ENCODE peak calls at places on chromosomes 5 and 9, in eight cellular contexts. A, F, Y, E, P, Z, B and W are unnamed samples.

GRCh38 chr5:103098993-103099392 is 20.9 kb downstream of the GIN1 start:
- DNase-seq in A (no peak), F (no peak), Y (peak; percentile 2), E (no peak), P (no peak), Z (no peak), B (no peak), W (no peak)

GRCh38 chr5:167248262-167248661 is 1043.2 kb upstream of the WWC1 start:
- DNase-seq in A (no peak), F (no peak), Y (peak; percentile 30), E (no peak), P (no peak), Z (no peak), B (no peak), W (no peak)

GRCh38 chr5:175741556-175741955 is 83.7 kb downstream of the HRH2 start:
- DNase-seq in A (no peak), F (no peak), Y (no peak), E (no peak), P (no peak), Z (no peak), B (no peak), W (no peak)

GRCh38 chr9:130140701-130141100 is 31.5 kb upstream of the NCS1 start:
- DNase-seq in A (no peak), F (no peak), Y (peak; percentile 42), E (no peak), P (no peak), Z (no peak), B (no peak), W (no peak)

GRCh38 chr9:10062629-10063395 is 550.0 kb downstream of the PTPRD start:
- DNase-seq in A (no peak), F (no peak), Y (peak; percentile 90), E (no peak), P (no peak), Z (no peak), B (no peak), W (peak; percentile 3)

GRCh38 chr5:74413403-74414060 is 227.0 kb downstream of the ENC1 start:
- DNase-seq in A (no peak), F (no peak), Y (no peak), E (no peak), P (no peak), Z (no peak), B (no peak), W (no peak)

GRCh38 chr5:77326986-77327734 is 116.7 kb downstream of the PDE8B start:
- DNase-seq in A (no peak), F (no peak), Y (no peak), E (no peak), P (no peak), Z (no peak), B (no peak), W (no peak)

GRCh38 chr5:157108961-157109360 is at the start of gene HAVCR2:
- DNase-seq in A (no peak), F (no peak), Y (no peak), E (no peak), P (no peak), Z (no peak), B (no peak), W (no peak)

GRCh38 chr5:182126-182525 is 9.2 kb upstream of the LRRC14B start:
- DNase-seq in A (no peak), F (no peak), Y (no peak), E (no peak), P (no peak), Z (no peak), B (no peak), W (no peak)

GRCh38 chr9:75491533-75491932 is 398.9 kb upstream of the PCSK5 start:
- DNase-seq in A (no peak), F (no peak), Y (no peak), E (no peak), P (no peak), Z (no peak), B (no peak), W (no peak)

GRCh38 chr9:35729101-35729500 is 2.9 kb downstream of the TLN1 start:
- DNase-seq in A (no peak), F (no peak), Y (no peak), E (no peak), P (no peak), Z (no peak), B (no peak), W (no peak)

GRCh38 chr9:109441296-109441695 is 56.8 kb downstream of the PTPN3 start:
- DNase-seq in A (peak; percentile 22), F (no peak), Y (no peak), E (no peak), P (no peak), Z (no peak), B (no peak), W (no peak)

GRCh38 chr5:38468202-38468656 is 88.2 kb downstream of the LIFR start:
- DNase-seq in A (peak; percentile 89), F (no peak), Y (peak; percentile 96), E (no peak), P (no peak), Z (peak; percentile 36), B (peak; percentile 16), W (peak; percentile 86)

GRCh38 chr5:34486160-34486765 is 169.9 kb upstream of the RAI14 start:
- DNase-seq in A (peak; percentile 68), F (peak; percentile 67), Y (peak; percentile 79), E (peak; percentile 60), P (peak; percentile 90), Z (peak; percentile 80), B (peak; percentile 69), W (peak; percentile 83)

GRCh38 chr9:4762889-4763521 is 22.0 kb upstream of the AK3 start:
- DNase-seq in A (peak; percentile 11), F (no peak), Y (peak; percentile 38), E (no peak), P (no peak), Z (no peak), B (no peak), W (no peak)

GRCh38 chr9:135103001-135103446 is 15.6 kb downstream of the OLFM1 start:
- DNase-seq in A (no peak), F (no peak), Y (no peak), E (no peak), P (no peak), Z (no peak), B (no peak), W (no peak)

GRCh38 chr5:36769129-36769528 is 107.4 kb upstream of the NIPBL start:
- DNase-seq in A (no peak), F (no peak), Y (no peak), E (no peak), P (no peak), Z (no peak), B (no peak), W (no peak)

GRCh38 chr5:1649554-1649953 is 125.8 kb upstream of the LPCAT1 start:
- DNase-seq in A (no peak), F (no peak), Y (no peak), E (no peak), P (no peak), Z (no peak), B (no peak), W (no peak)

GRCh38 chr5:59089767-59090166 is 506.9 kb downstream of the RAB3C start:
- DNase-seq in A (no peak), F (no peak), Y (peak; percentile 77), E (no peak), P (no peak), Z (no peak), B (no peak), W (no peak)

GRCh38 chr9:110040788-110041187 is 167.2 kb downstream of the C9orf152 start:
- DNase-seq in A (no peak), F (no peak), Y (peak; percentile 93), E (no peak), P (no peak), Z (no peak), B (no peak), W (no peak)

GRCh38 chr5:73436535-73437125 is 11.9 kb downstream of the FOXD1 start:
- DNase-seq in A (no peak), F (no peak), Y (no peak), E (no peak), P (no peak), Z (no peak), B (no peak), W (no peak)

GRCh38 chr5:5404376-5404775 is 18.1 kb upstream of the ICE1 start:
- DNase-seq in A (no peak), F (no peak), Y (no peak), E (no peak), P (no peak), Z (no peak), B (no peak), W (peak; percentile 24)

GRCh38 chr9:119047513-119047912 is 321.7 kb downstream of the BRINP1 start:
- DNase-seq in A (no peak), F (no peak), Y (no peak), E (no peak), P (no peak), Z (no peak), B (no peak), W (no peak)

GRCh38 chr5:622946-623522 is 10.9 kb downstream of the CEP72 start:
- DNase-seq in A (no peak), F (no peak), Y (no peak), E (no peak), P (no peak), Z (no peak), B (no peak), W (no peak)

GRCh38 chr5:59685806-59686205 is 207.7 kb downstream of the PDE4D start:
- DNase-seq in A (no peak), F (no peak), Y (peak; percentile 27), E (no peak), P (peak; percentile 29), Z (no peak), B (no peak), W (no peak)

GRCh38 chr9:106921989-106922388 is 59.0 kb downstream of the ZNF462 start:
- DNase-seq in A (no peak), F (no peak), Y (peak; percentile 42), E (no peak), P (no peak), Z (no peak), B (no peak), W (no peak)